ENCODE peak calls at places on chromosomes 16 and 17, in nine cellular contexts. I is A549, U is right lobe of liver, Z is heart left ventricle, D is tibial nerve, J is IMR-90, F is uterus, X is K562, R is HepG2. V is an unnamed sample. For H3K9me3, the result is how much of the 10 kb centered on the place peaks cover.

GRCh38 chr16:19876501-19877059 is 8.1 kb downstream of the GPRC5B start:
- DNase-seq in I (no peak), U (no peak), Z (peak), D (no peak), J (no peak), F (no peak), X (no peak), R (no peak), V (no peak)

GRCh38 chr17:63523256-63523869 is at the start of gene KCNH6:
- DNase-seq in I (no peak), U (no peak), Z (no peak), D (no peak), J (no peak), F (no peak), X (no peak), R (no peak), V (no peak)

GRCh38 chr16:82031116-82032084 is 3.7 kb upstream of the HSD17B2 start:
- DNase-seq in I (peak), U (no peak), Z (no peak), D (no peak), J (peak), F (no peak), X (peak), R (peak), V (no peak)

GRCh38 chr16:705748-706188 is at the start of gene FBXL16:
- DNase-seq in I (no peak), U (no peak), Z (no peak), D (no peak), J (no peak), F (no peak), X (peak), R (no peak), V (no peak)

GRCh38 chr16:88088161-88088581 is 136.9 kb downstream of the BANP start:
- DNase-seq in I (no peak), U (peak), Z (no peak), D (no peak), J (peak), F (peak), X (no peak), R (no peak), V (no peak)

GRCh38 chr17:1625507-1626080 is 3.0 kb downstream of the SLC43A2 start:
- DNase-seq in I (no peak), U (peak), Z (no peak), D (no peak), J (no peak), F (no peak), X (peak), R (no peak), V (no peak)

GRCh38 chr16:87657621-87658192 is 55.4 kb downstream of the JPH3 start:
- DNase-seq in I (peak), U (no peak), Z (no peak), D (no peak), J (no peak), F (no peak), X (peak), R (peak), V (no peak)

GRCh38 chr16:3038256-3038655 is 1.5 kb upstream of the BICDL2 start:
- DNase-seq in I (no peak), U (no peak), Z (no peak), D (no peak), J (no peak), F (no peak), X (no peak), R (peak), V (peak)

GRCh38 chr16:29940656-29941055 is 14.6 kb upstream of the KCTD13 start:
- DNase-seq in I (no peak), U (no peak), Z (no peak), D (no peak), J (no peak), F (no peak), X (no peak), R (no peak), V (no peak)

GRCh38 chr16:50463581-50464324 is 84.4 kb upstream of the NKD1 start:
- DNase-seq in I (no peak), U (no peak), Z (no peak), D (no peak), J (no peak), F (no peak), X (no peak), R (peak), V (no peak)

GRCh38 chr16:77514500-77515225 is 79.8 kb upstream of the ADAMTS18 start:
- DNase-seq in I (no peak), U (no peak), Z (no peak), D (no peak), J (no peak), F (no peak), X (no peak), R (no peak), V (no peak)

GRCh38 chr17:50683434-50684287 is 24.1 kb downstream of the ANKRD40 start:
- DNase-seq in I (no peak), U (no peak), Z (no peak), D (no peak), J (no peak), F (no peak), X (no peak), R (no peak), V (no peak)

GRCh38 chr17:18377437-18378204 is at the start of gene EVPLL:
- DNase-seq in I (peak), U (peak), Z (no peak), D (no peak), J (no peak), F (no peak), X (no peak), R (no peak), V (peak)

GRCh38 chr17:60699090-60699489 is 21.4 kb downstream of the BCAS3 start:
- DNase-seq in I (no peak), U (no peak), Z (no peak), D (no peak), J (no peak), F (no peak), X (no peak), R (no peak), V (no peak)

GRCh38 chr17:70661342-70662222 is 492.2 kb downstream of the KCNJ2 start:
- DNase-seq in I (peak), U (no peak), Z (no peak), D (no peak), J (peak), F (no peak), X (no peak), R (no peak), V (no peak)

GRCh38 chr16:46974352-46974751 is 878 bp upstream of the DNAJA2 start:
- DNase-seq in I (peak), U (no peak), Z (no peak), D (no peak), J (no peak), F (no peak), X (peak), R (peak), V (no peak)

GRCh38 chr17:34420254-34420766 is 57.3 kb upstream of the CCL1 start:
- DNase-seq in I (peak), U (peak), Z (peak), D (peak), J (peak), F (peak), X (peak), R (peak), V (no peak)

GRCh38 chr16:873889-874288 is 73.4 kb upstream of the GNG13 start:
- DNase-seq in I (no peak), U (peak), Z (no peak), D (no peak), J (no peak), F (no peak), X (no peak), R (no peak), V (no peak)

GRCh38 chr17:39193346-39193745 is 4.1 kb downstream of the CACNB1 start:
- DNase-seq in I (no peak), U (no peak), Z (no peak), D (no peak), J (no peak), F (no peak), X (no peak), R (no peak), V (no peak)

GRCh38 chr17:80649672-80650338 is 105.2 kb downstream of the RPTOR start:
- DNase-seq in I (peak), U (peak), Z (peak), D (peak), J (peak), F (peak), X (peak), R (peak), V (no peak)

GRCh38 chr16:77788196-77789084 is at the start of gene VAT1L:
- DNase-seq in I (peak), U (peak), Z (no peak), D (no peak), J (peak), F (no peak), X (peak), R (no peak), V (no peak)

GRCh38 chr17:50469671-50470305 is 1.1 kb upstream of the CHAD start:
- DNase-seq in I (no peak), U (no peak), Z (no peak), D (no peak), J (no peak), F (no peak), X (no peak), R (no peak), V (no peak)

GRCh38 chr16:69407702-69408323 is 16.6 kb upstream of the CYB5B start:
- DNase-seq in I (no peak), U (no peak), Z (no peak), D (no peak), J (no peak), F (no peak), X (no peak), R (no peak), V (no peak)
- TF ChIP-seq POLR2A in I (no peak), U (no peak), Z (no peak), D (no peak), J (no peak), F (no peak), X (no peak), R (no peak), V (no peak)

GRCh38 chr17:3318336-3318735 is 20.2 kb upstream of the OR3A1 start:
- DNase-seq in I (peak), U (no peak), Z (no peak), D (no peak), J (no peak), F (no peak), X (no peak), R (no peak), V (no peak)
- H3K9me3 ChIP-seq in I (under half), U (under half), Z (under half), D (under half), J (under half), F (under half), X (under half), R (under half), V (under half)

GRCh38 chr17:61904094-61904710 is 23.6 kb downstream of the INTS2 start:
- DNase-seq in I (no peak), U (no peak), Z (no peak), D (no peak), J (no peak), F (no peak), X (no peak), R (no peak), V (no peak)
- TF ChIP-seq CTCF in I (no peak), U (no peak), Z (no peak), D (no peak), J (no peak), F (no peak), X (no peak), R (no peak), V (no peak)

GRCh38 chr17:76264755-76265623 is at the start of gene UBALD2:
- DNase-seq in I (peak), U (peak), Z (peak), D (peak), J (peak), F (peak), X (peak), R (peak), V (peak)
- TF ChIP-seq POLR2A in I (peak), U (peak), Z (peak), D (peak), J (peak), F (peak), X (peak), R (peak), V (peak)

GRCh38 chr16:78967948-78968347 is 632.6 kb downstream of the MAF start:
- DNase-seq in I (no peak), U (no peak), Z (no peak), D (no peak), J (no peak), F (no peak), X (no peak), R (no peak), V (no peak)

GRCh38 chr16:78970650-78971049 is 629.9 kb downstream of the MAF start:
- DNase-seq in I (no peak), U (no peak), Z (no peak), D (no peak), J (no peak), F (no peak), X (no peak), R (no peak), V (no peak)

GRCh38 chr16:78976212-78976611 is 624.3 kb downstream of the MAF start:
- DNase-seq in I (no peak), U (no peak), Z (no peak), D (no peak), J (no peak), F (no peak), X (no peak), R (no peak), V (no peak)

GRCh38 chr16:78973041-78973440 is 627.5 kb downstream of the MAF start:
- DNase-seq in I (no peak), U (no peak), Z (no peak), D (no peak), J (no peak), F (no peak), X (no peak), R (no peak), V (no peak)
- H3K9me3 ChIP-seq in I (under half), U (under half), Z (under half), D (under half), J (under half), F (under half), X (under half), R (under half), V (under half)

GRCh38 chr16:83205896-83206295 is 579.1 kb downstream of the CDH13 start:
- DNase-seq in I (no peak), U (no peak), Z (no peak), D (no peak), J (no peak), F (no peak), X (no peak), R (no peak), V (no peak)

GRCh38 chr16:83199012-83199411 is 572.2 kb downstream of the CDH13 start:
- DNase-seq in I (no peak), U (no peak), Z (no peak), D (no peak), J (no peak), F (no peak), X (no peak), R (no peak), V (no peak)

GRCh38 chr16:83200005-83200779 is 573.4 kb downstream of the CDH13 start:
- DNase-seq in I (peak), U (no peak), Z (no peak), D (no peak), J (peak), F (no peak), X (no peak), R (no peak), V (no peak)
- TF ChIP-seq CTCF in I (no peak), U (no peak), Z (peak), D (peak), J (no peak), F (no peak), X (no peak), R (peak), V (no peak)

GRCh38 chr17:41972571-41973411 is 6.2 kb downstream of the CNP start:
- DNase-seq in I (no peak), U (peak), Z (peak), D (no peak), J (no peak), F (no peak), X (no peak), R (no peak), V (peak)
- TF ChIP-seq POLR2A in I (no peak), U (no peak), Z (no peak), D (no peak), J (no peak), F (no peak), X (peak), R (peak), V (no peak)

GRCh38 chr17:19654342-19654886 is 5.9 kb downstream of the ALDH3A2 start:
- DNase-seq in I (no peak), U (no peak), Z (no peak), D (no peak), J (no peak), F (no peak), X (no peak), R (no peak), V (no peak)
- H3K9me3 ChIP-seq in I (under half), U (under half), Z (under half), D (under half), J (under half), F (under half), X (under half), R (under half), V (under half)

DNA sequence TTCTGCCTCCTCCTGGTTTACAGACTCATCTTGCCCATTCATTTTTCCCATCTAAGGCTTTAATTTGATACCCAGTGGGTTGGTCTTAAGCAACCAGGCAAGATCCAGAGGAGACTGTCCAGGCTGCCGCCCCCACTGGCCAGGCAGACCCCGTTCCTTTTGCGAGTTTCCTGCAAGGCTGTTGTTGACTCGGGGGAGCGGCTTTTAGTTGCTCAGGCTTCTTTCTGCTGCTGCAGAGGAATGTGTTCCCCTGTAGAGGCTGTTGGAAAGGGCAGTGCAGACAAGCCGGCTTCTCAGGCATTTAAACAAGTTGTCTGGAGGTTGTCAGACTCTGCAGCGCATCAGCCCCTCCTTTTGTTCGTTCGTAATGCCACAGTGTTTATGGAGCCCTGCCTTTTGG is 231.2 kb downstream of the PRKCA start:
- DNase-seq in I (no peak), U (no peak), Z (no peak), D (no peak), J (peak), F (peak), X (no peak), R (no peak), V (no peak)
- TF ChIP-seq CTCF in I (no peak), U (no peak), Z (no peak), D (no peak), J (peak), F (no peak), X (no peak), R (no peak), V (no peak)

DNA sequence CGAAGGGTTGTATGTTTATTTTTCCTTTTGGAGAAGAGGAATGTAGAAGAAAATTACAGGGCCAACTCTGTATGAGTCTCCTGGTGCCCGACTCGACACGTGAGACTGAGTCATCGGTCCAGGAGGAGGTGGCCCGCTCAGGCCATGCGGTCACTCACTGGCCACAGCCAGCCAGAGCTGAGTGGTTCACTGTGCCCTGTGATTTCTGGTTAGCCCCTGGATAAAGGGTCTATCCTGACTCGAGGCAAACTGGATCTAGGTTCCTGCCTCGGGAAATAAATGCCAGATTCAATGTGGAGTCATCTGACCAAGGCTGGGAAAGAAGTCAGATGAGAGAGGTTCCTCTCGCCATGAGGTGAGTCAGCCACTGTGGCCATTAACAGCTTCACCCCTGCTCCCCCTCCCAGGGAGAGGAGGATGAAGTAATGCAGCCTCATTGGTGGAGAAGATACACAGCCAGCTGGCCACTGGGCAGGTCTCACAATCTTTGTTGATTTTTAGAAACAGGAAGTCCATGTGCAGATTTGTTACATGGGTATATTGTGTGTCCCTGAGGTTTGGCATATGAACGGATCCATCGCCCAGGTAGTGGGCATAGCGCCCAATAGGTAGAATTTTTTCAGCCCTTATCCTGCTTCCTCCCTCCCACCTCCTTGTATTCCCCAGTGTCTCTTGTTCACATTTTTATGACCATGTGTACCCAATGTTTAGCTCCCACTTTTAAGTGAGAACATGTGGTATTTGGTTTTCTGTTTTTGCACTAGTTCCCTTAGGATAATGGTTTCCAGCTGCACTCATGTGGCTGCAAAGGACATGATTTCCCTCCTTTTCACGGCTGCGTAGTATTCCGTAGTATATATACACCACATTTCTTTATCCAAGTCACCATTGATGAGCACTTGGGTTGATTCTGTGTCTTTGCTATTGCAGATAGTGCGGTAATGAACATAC is 21.7 kb upstream of the USP36 start:
- DNase-seq in I (peak), U (no peak), Z (peak), D (peak), J (peak), F (peak), X (peak), R (peak), V (no peak)
- TF ChIP-seq POLR2A in I (peak), U (no peak), Z (no peak), D (peak), J (peak), F (peak), X (no peak), R (no peak), V (no peak)

V was measured in breast epithelium.